ENCODE peak calls at places on chromosomes 13 and 19, in five cellular contexts. R is colonic mucosa, O is heart right ventricle, H is ascending aorta, A is fibroblast of lung. J is an unnamed sample.

GRCh38 chr19:41978470-41978869 is 15.6 kb downstream of the ATP1A3 start:
- DNase-seq in A (no peak), H (no peak), R (no peak), O (no peak), J (no peak)

GRCh38 chr13:43441916-43442315 is 344.9 kb downstream of the ENOX1 start:
- DNase-seq in H (no peak), A (no peak), O (no peak), R (no peak), J (no peak)

GRCh38 chr19:31266731-31267130 is 82.5 kb downstream of the TSHZ3 start:
- DNase-seq in O (no peak), A (no peak), H (peak; percentile 25), R (no peak), J (no peak)

GRCh38 chr19:32201661-32202060 is 143.7 kb upstream of the ZNF507 start:
- DNase-seq in A (no peak), O (no peak), R (no peak), H (no peak), J (no peak)

GRCh38 chr19:7522923-7523667 is 671 bp downstream of the MCOLN1 start:
- DNase-seq in A (no peak), H (no peak), R (no peak), O (no peak), J (no peak)

GRCh38 chr19:35261356-35262100 is 7.2 kb upstream of the USF2 start:
- DNase-seq in O (no peak), R (peak; percentile 14), A (no peak), H (no peak), J (no peak)

GRCh38 chr19:42693760-42694350 is 46.4 kb downstream of the PSG3 start:
- DNase-seq in R (no peak), O (no peak), H (no peak), A (peak; percentile 33), J (no peak)

GRCh38 chr19:14404322-14404721 is 14.8 kb downstream of the DDX39A start:
- DNase-seq in H (no peak), A (no peak), O (no peak), R (no peak), J (no peak)

GRCh38 chr19:1102407-1103106 is 1.2 kb upstream of the GPX4 start:
- DNase-seq in A (peak; percentile 100), R (peak; percentile 75), O (no peak), H (peak; percentile 95), J (no peak)

GRCh38 chr13:38637576-38637975 is 49.3 kb upstream of the FREM2 start:
- DNase-seq in A (no peak), R (no peak), O (no peak), H (no peak), J (no peak)

GRCh38 chr13:21079761-21080730 is 18.7 kb upstream of the LATS2 start:
- DNase-seq in H (peak; percentile 83), O (peak; percentile 29), R (no peak), A (peak; percentile 96), J (no peak)

GRCh38 chr13:44117351-44117750 is 237.6 kb downstream of the LACC1 start:
- DNase-seq in R (no peak), O (no peak), H (no peak), A (peak; percentile 50), J (no peak)

GRCh38 chr19:13104848-13105646 is 2.4 kb upstream of the LYL1 start:
- DNase-seq in O (no peak), R (no peak), H (peak; percentile 67), A (no peak), J (no peak)

GRCh38 chr19:13102416-13102665 is 317 bp downstream of the LYL1 start:
- DNase-seq in H (no peak), A (no peak), O (no peak), R (no peak), J (no peak)

GRCh38 chr19:13102666-13103584 is at the start of gene LYL1:
- DNase-seq in R (peak; percentile 75), A (peak; percentile 39), O (peak; percentile 91), H (peak; percentile 88), J (no peak)

GRCh38 chr19:13103585-13103923 is 896 bp upstream of the LYL1 start:
- DNase-seq in R (no peak), A (no peak), H (no peak), O (no peak), J (no peak)

DNA sequence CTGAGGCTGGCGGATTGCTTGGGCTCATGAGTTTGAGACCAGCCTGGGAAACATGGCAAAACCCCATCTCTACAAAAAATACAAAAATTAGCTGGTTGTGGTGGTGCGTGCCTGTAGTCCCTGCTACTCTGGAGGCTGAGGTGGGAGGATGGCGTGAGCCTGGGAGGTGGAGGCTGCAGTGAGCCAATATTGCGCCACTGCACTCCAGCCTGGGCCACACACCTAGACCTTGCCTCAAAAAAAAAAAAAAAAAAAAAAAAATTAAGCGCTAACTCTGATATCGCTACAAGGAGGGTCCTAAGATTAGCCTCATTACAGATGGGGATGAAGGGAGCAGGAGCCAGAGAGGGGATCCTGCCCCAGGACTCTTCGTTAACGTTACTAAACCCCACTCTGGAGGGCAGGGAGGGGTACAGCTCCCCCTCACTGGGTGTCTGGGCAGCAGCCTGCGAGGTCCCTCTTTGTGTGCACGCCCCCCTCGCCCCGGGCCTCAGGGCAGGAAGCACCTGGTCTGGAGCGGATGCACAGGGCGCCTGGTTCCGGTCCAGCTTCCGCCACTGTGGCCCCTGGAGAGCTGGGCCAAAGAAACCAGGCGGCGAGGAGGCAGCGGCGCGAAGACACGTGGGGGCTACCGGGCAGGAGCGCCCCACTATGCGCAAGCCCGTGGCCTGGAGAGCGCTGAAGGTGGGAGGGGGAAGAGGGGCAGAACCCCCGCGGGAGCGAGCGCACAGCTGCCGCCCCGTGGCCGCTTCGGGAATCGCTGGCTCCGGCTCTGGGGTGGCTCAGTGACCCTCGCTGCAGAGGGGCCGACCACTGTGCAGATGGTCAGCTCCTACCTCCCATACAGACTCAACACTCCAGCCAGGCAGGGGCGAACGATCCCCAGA is 1.5 kb upstream of the LYL1 start:
- DNase-seq in R (peak; percentile 62), A (no peak), H (peak; percentile 82), O (peak; percentile 85), J (peak; percentile 55)
- H3K27ac ChIP-seq in R (peak overlapping the region; percentile 62), A (no peak overlapping the region), H (peak overlapping the region; percentile 92), O (peak overlapping the region; percentile 96), J (peak overlapping the region; percentile 66)

GRCh38 chr19:40529093-40529954 is 47.3 kb upstream of the SHKBP1 start:
- DNase-seq in H (peak; percentile 91), A (peak; percentile 62), R (peak; percentile 83), O (peak; percentile 81), J (peak; percentile 94)

GRCh38 chr19:40528533-40529092 is 48.1 kb upstream of the SHKBP1 start:
- DNase-seq in A (no peak), O (no peak), R (no peak), H (no peak), J (no peak)

GRCh38 chr19:40533508-40533907 is 43.2 kb upstream of the SHKBP1 start:
- DNase-seq in H (no peak), R (no peak), A (no peak), O (no peak), J (no peak)

GRCh38 chr19:40528078-40528477 is 48.6 kb upstream of the SHKBP1 start:
- DNase-seq in R (no peak), H (no peak), A (no peak), O (no peak), J (no peak)

GRCh38 chr19:40530091-40530901 is 46.4 kb upstream of the SHKBP1 start:
- DNase-seq in A (no peak), O (no peak), H (no peak), R (peak; percentile 28), J (no peak)
- TF ChIP-seq CTCF in A (no peak), O (peak; percentile 32), H (peak; percentile 12), R (no peak), J (no peak)

GRCh38 chr13:54033323-54033861 is 1004.8 kb downstream of the OLFM4 start:
- DNase-seq in R (no peak), A (no peak), O (no peak), H (no peak), J (no peak)

GRCh38 chr13:54034047-54034446 is 1005.4 kb downstream of the OLFM4 start:
- DNase-seq in R (no peak), H (no peak), O (no peak), A (no peak), J (no peak)

GRCh38 chr13:54029720-54030119 is 1001.1 kb downstream of the OLFM4 start:
- DNase-seq in R (no peak), H (no peak), O (no peak), A (no peak), J (no peak)

GRCh38 chr13:54029226-54029625 is 1000.6 kb downstream of the OLFM4 start:
- DNase-seq in A (peak; percentile 78), R (no peak), H (no peak), O (no peak), J (no peak)
- H3K9me3 ChIP-seq in A (no peaks in the 10 kb centered on the region), R (no peaks in the 10 kb centered on the region), H (no peaks in the 10 kb centered on the region), O (no peaks in the 10 kb centered on the region), J (peaks cover 14% of the 10 kb centered on the region)

GRCh38 chr19:48954011-48954594 is 572 bp upstream of the BAX start:
- DNase-seq in O (no peak), H (no peak), A (no peak), R (peak; percentile 38), J (no peak)
- H3K27ac ChIP-seq in O (peak overlapping the region; percentile 93), H (peak overlapping the region; percentile 94), A (peak overlapping the region; percentile 97), R (peak overlapping the region; percentile 70), J (peak overlapping the region; percentile 69)

DNA sequence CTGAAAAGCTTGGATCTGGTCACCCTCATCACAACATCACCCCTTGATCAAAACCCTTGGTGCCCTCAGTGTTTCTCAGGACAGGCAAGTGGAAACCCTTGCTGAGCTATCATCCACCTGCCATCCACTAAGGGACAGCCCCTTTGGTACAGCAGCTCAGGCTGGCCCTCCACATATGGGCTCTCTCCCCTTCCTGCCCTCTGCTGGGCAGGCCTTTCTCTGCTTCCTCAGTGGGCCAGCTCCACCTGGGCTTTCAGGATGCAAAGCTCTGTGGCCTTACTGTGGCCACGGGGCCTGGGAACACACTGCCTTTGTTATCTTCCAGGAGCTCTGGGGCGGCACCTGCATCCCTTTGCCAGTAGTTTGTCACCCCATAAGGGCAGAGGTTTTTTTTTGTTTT is 4.9 kb downstream of the SUGP1 start:
- DNase-seq in R (no peak), A (no peak), O (no peak), H (no peak), J (no peak)
- TF ChIP-seq CTCF in R (no peak), A (no peak), O (no peak), H (no peak), J (no peak)

DNA sequence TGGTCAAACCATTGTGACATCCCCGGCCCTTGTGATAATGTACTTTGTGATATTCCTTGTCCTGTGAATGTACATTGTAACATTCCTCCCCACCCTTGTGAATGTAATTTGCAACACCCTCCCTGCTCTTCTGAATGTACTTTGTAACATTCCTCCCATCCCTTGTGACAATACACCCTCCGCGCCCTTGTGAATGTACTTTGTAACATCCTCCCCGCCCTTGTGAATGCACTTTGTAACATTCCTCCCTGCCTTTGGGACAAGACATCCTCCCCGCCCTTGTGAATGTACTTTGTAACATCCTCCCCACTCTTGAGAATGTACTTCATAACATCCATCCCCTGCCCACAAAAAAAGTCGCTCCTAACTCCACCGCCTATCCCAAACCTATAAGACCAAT is 17.1 kb downstream of the ZNF846 start:
- DNase-seq in O (no peak), R (no peak), H (no peak), A (no peak), J (no peak)
- H3K9me3 ChIP-seq in O (no peaks in the 10 kb centered on the region), R (peaks cover 11% of the 10 kb centered on the region), H (peaks cover 71% of the 10 kb centered on the region), A (no peaks in the 10 kb centered on the region), J (peaks cover 33% of the 10 kb centered on the region)

J was measured in CD4-positive, alpha-beta T cell.